ENCODE peak calls at places on chromosomes 2 and 18, in eight cellular contexts. F, M, W, X, J, Z, O and V are unnamed samples.
A peak's percentile ranks its signal among the peaks of the same experiment; 100 is the strongest.

GRCh38 chr2:13193900-13194299 is 477.2 kb downstream of the TRIB2 start:
- DNase-seq in F (peak; percentile 50), M (no peak), W (peak; percentile 54), X (peak; percentile 22), J (no peak), Z (no peak), O (no peak), V (no peak)

GRCh38 chr2:70769450-70769849 is 1.4 kb upstream of the ADD2 start:
- DNase-seq in F (no peak), M (no peak), W (no peak), X (no peak), J (no peak), Z (no peak), O (no peak), V (no peak)

GRCh38 chr2:225002039-225002655 is 40.1 kb downstream of the DOCK10 start:
- DNase-seq in F (peak; percentile 79), M (no peak), W (peak; percentile 84), X (peak; percentile 68), J (no peak), Z (no peak), O (no peak), V (no peak)

GRCh38 chr2:88590998-88591613 is 36.2 kb downstream of the EIF2AK3 start:
- DNase-seq in F (peak; percentile 82), M (peak; percentile 53), W (peak; percentile 79), X (peak; percentile 73), J (no peak), Z (no peak), O (no peak), V (no peak)

GRCh38 chr2:11669454-11670291 is at the start of gene NTSR2:
- DNase-seq in F (no peak), M (peak; percentile 73), W (peak; percentile 73), X (peak; percentile 68), J (peak; percentile 87), Z (peak; percentile 58), O (no peak), V (peak; percentile 53)

GRCh38 chr2:37349376-37349775 is 4.9 kb downstream of the QPCT start:
- DNase-seq in F (no peak), M (no peak), W (peak; percentile 46), X (peak; percentile 29), J (no peak), Z (no peak), O (no peak), V (no peak)

GRCh38 chr18:49301608-49302007 is 158.8 kb downstream of the DYM start:
- DNase-seq in F (no peak), M (no peak), W (no peak), X (no peak), J (no peak), Z (no peak), O (no peak), V (no peak)

GRCh38 chr2:148896116-148896515 is 21.1 kb downstream of the KIF5C start:
- DNase-seq in F (no peak), M (no peak), W (no peak), X (no peak), J (no peak), Z (no peak), O (no peak), V (no peak)

GRCh38 chr2:219459460-219460311 is 25.0 kb downstream of the SPEG start:
- DNase-seq in F (peak; percentile 51), M (peak; percentile 60), W (peak; percentile 77), X (peak; percentile 59), J (no peak), Z (peak; percentile 67), O (no peak), V (peak; percentile 62)

GRCh38 chr18:64713284-64713683 is 564.4 kb upstream of the LINC00305 start:
- DNase-seq in F (peak; percentile 40), M (no peak), W (no peak), X (no peak), J (no peak), Z (no peak), O (no peak), V (no peak)
- H3K27ac ChIP-seq in F (peak overlapping the region; percentile 21), M (no peak overlapping the region), W (no peak overlapping the region), X (no peak overlapping the region), J (no peak overlapping the region), Z (no peak overlapping the region), O (no peak overlapping the region), V (no peak overlapping the region)

GRCh38 chr2:200863655-200864205 is 728 bp downstream of the CLK1 start:
- DNase-seq in F (peak; percentile 8), M (no peak), W (peak; percentile 61), X (peak; percentile 39), J (no peak), Z (no peak), O (no peak), V (no peak)
- H3K27ac ChIP-seq in F (peak overlapping the region; percentile 76), M (peak overlapping the region; percentile 100), W (peak overlapping the region; percentile 99), X (peak overlapping the region; percentile 91), J (peak overlapping the region; percentile 100), Z (peak overlapping the region; percentile 99), O (peak overlapping the region; percentile 100), V (peak overlapping the region; percentile 100)

GRCh38 chr2:167140330-167140729 is 252.1 kb downstream of the XIRP2 start:
- DNase-seq in F (no peak), M (no peak), W (no peak), X (no peak), J (no peak), Z (no peak), O (no peak), V (no peak)
- H3K27ac ChIP-seq in F (peak overlapping the region; percentile 89), M (peak overlapping the region; percentile 45), W (no peak overlapping the region), X (no peak overlapping the region), J (peak overlapping the region; percentile 48), Z (no peak overlapping the region), O (no peak overlapping the region), V (no peak overlapping the region)

DNA sequence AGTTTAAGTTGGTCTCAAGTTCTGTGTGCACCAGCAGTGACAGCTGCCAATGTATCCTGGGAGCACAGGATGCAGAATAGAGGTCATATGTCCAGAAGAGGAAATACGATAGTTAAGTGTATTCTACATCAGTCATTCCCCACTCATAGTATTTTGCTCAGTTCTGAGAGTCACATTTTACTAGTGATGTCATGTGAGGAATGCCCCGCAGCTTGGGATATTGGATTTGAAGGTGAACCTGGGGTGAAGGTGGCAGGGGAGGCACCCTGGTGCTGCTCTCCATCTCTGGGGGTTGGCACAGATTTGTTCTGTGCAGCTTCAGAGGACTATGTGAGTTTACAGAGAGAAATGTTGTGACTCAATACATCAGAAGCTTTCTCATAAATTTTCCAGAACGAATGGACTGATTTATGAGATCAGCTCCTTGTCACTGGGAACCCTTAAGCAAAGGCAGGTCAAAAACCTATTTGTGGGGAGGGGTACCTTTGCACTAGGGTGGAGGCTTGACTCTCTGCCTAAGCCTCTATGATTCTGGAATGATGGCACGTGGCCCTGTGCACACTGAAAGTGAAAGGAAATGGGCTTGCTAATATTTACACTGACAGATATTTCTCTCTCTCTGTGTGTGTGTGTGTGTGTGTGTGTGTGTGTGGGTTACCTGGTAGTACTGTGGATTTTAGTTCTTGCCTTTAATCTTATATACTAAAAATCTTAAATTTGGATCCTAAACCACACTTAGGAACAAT is 95.9 kb downstream of the NEB start:
- DNase-seq in F (peak; percentile 12), M (no peak), W (peak; percentile 3), X (peak; percentile 16), J (no peak), Z (no peak), O (no peak), V (peak; percentile 64)
- H3K27ac ChIP-seq in F (no peak overlapping the region), M (no peak overlapping the region), W (no peak overlapping the region), X (no peak overlapping the region), J (no peak overlapping the region), Z (no peak overlapping the region), O (no peak overlapping the region), V (no peak overlapping the region)